ENCODE peak calls at places on chromosomes 4 and X, in four cellular contexts. One of them, this sample, is unnamed.
A peak's percentile ranks its signal among the peaks of the same experiment; 100 is the strongest.

GRCh38 chrX:100928660-100929613 is at the start of gene XKRX:
- DNase-seq in ELR: peak; percentile 37
- DNase-seq in WERI-Rb-1: peak; percentile 37
- DNase-seq in osteocyte: no peak
- DNase-seq in this sample: peak; percentile 26

GRCh38 chr4:161987611-161988010 is 176.2 kb downstream of the FSTL5 start:
- DNase-seq in ELR: no peak
- DNase-seq in WERI-Rb-1: no peak
- DNase-seq in osteocyte: no peak
- DNase-seq in this sample: no peak

GRCh38 chr4:38983756-38984647 is 48.2 kb downstream of the TMEM156 start:
- DNase-seq in ELR: no peak
- DNase-seq in WERI-Rb-1: no peak
- DNase-seq in osteocyte: no peak
- DNase-seq in this sample: no peak

GRCh38 chr4:76799139-76799538 is 98.8 kb downstream of the SOWAHB start:
- DNase-seq in ELR: no peak
- DNase-seq in WERI-Rb-1: no peak
- DNase-seq in osteocyte: no peak
- DNase-seq in this sample: no peak

GRCh38 chr4:56575820-56576429 is 70.3 kb downstream of the ARL9 start:
- DNase-seq in ELR: peak; percentile 68
- DNase-seq in WERI-Rb-1: no peak
- DNase-seq in osteocyte: no peak
- DNase-seq in this sample: peak; percentile 42

GRCh38 chr4:69060651-69061308 is 35.5 kb upstream of the UGT2B7 start:
- DNase-seq in ELR: peak; percentile 30
- DNase-seq in WERI-Rb-1: no peak
- DNase-seq in osteocyte: no peak
- DNase-seq in this sample: peak; percentile 38

GRCh38 chr4:15868065-15868464 is 70.5 kb downstream of the FGFBP1 start:
- DNase-seq in ELR: peak; percentile 55
- DNase-seq in WERI-Rb-1: no peak
- DNase-seq in osteocyte: no peak
- DNase-seq in this sample: no peak

GRCh38 chrX:17788439-17788838 is 51.1 kb downstream of the SCML1 start:
- DNase-seq in ELR: peak; percentile 27
- DNase-seq in WERI-Rb-1: peak; percentile 39
- DNase-seq in osteocyte: no peak
- DNase-seq in this sample: peak; percentile 24

GRCh38 chr4:145536044-145536443 is 54.4 kb downstream of the SMAD1 start:
- DNase-seq in ELR: no peak
- DNase-seq in WERI-Rb-1: no peak
- DNase-seq in osteocyte: no peak
- DNase-seq in this sample: no peak

GRCh38 chr4:185716008-185716976 is 95.7 kb downstream of the SORBS2 start:
- DNase-seq in ELR: no peak
- DNase-seq in WERI-Rb-1: no peak
- DNase-seq in osteocyte: no peak
- DNase-seq in this sample: no peak

GRCh38 chr4:189293459-189293858 is 647.2 kb upstream of the FRG1 start:
- DNase-seq in ELR: no peak
- DNase-seq in WERI-Rb-1: no peak
- DNase-seq in osteocyte: no peak
- DNase-seq in this sample: no peak

GRCh38 chr4:107094332-107094731 is 58.2 kb upstream of the DKK2 start:
- DNase-seq in ELR: peak; percentile 55
- DNase-seq in WERI-Rb-1: no peak
- DNase-seq in osteocyte: no peak
- DNase-seq in this sample: peak; percentile 50

GRCh38 chr4:16505726-16506125 is 279.5 kb upstream of the TAPT1 start:
- DNase-seq in ELR: peak; percentile 26
- DNase-seq in WERI-Rb-1: peak; percentile 41
- DNase-seq in osteocyte: no peak
- DNase-seq in this sample: no peak

GRCh38 chrX:154002215-154002719 is 17.4 kb downstream of the IRAK1 start:
- DNase-seq in ELR: peak; percentile 59
- DNase-seq in WERI-Rb-1: no peak
- DNase-seq in osteocyte: no peak
- DNase-seq in this sample: no peak

GRCh38 chrX:33970028-33970932 is 161.8 kb downstream of the FAM47A start:
- DNase-seq in ELR: no peak
- DNase-seq in WERI-Rb-1: no peak
- DNase-seq in osteocyte: no peak
- DNase-seq in this sample: no peak

GRCh38 chr4:183229397-183229796 is 90.7 kb downstream of the CLDN22 start:
- DNase-seq in ELR: peak; percentile 55
- DNase-seq in WERI-Rb-1: no peak
- DNase-seq in osteocyte: no peak
- DNase-seq in this sample: no peak

GRCh38 chr4:174136013-174136412 is 147.5 kb downstream of the FBXO8 start:
- DNase-seq in ELR: peak; percentile 26
- DNase-seq in WERI-Rb-1: no peak
- DNase-seq in osteocyte: no peak
- DNase-seq in this sample: no peak

GRCh38 chr4:145840162-145840768 is 98.4 kb downstream of the ZNF827 start:
- DNase-seq in ELR: peak; percentile 59
- DNase-seq in WERI-Rb-1: peak; percentile 15
- DNase-seq in osteocyte: no peak
- DNase-seq in this sample: peak; percentile 67

GRCh38 chrX:9707306-9708015 is 58.2 kb downstream of the GPR143 start:
- DNase-seq in ELR: no peak
- DNase-seq in WERI-Rb-1: no peak
- DNase-seq in osteocyte: no peak
- DNase-seq in this sample: no peak

GRCh38 chr4:7330811-7331681 is 103.7 kb downstream of the PSAPL1 start:
- DNase-seq in ELR: no peak
- DNase-seq in WERI-Rb-1: no peak
- DNase-seq in osteocyte: no peak
- DNase-seq in this sample: no peak

GRCh38 chrX:110180928-110181310 is 137.0 kb downstream of the AMMECR1 start:
- DNase-seq in ELR: peak; percentile 63
- DNase-seq in WERI-Rb-1: no peak
- DNase-seq in osteocyte: no peak
- DNase-seq in this sample: no peak

GRCh38 chrX:12505127-12505526 is 286.1 kb upstream of the PRPS2 start:
- DNase-seq in ELR: no peak
- DNase-seq in WERI-Rb-1: no peak
- DNase-seq in osteocyte: no peak
- DNase-seq in this sample: no peak

GRCh38 chr4:34720563-34720962 is 1523.8 kb downstream of the ARAP2 start:
- DNase-seq in ELR: peak; percentile 65
- DNase-seq in WERI-Rb-1: no peak
- DNase-seq in osteocyte: no peak
- DNase-seq in this sample: peak; percentile 2

GRCh38 chr4:69147334-69147733 is 51.1 kb downstream of the UGT2B7 start:
- DNase-seq in ELR: no peak
- DNase-seq in WERI-Rb-1: no peak
- DNase-seq in osteocyte: no peak
- DNase-seq in this sample: no peak

GRCh38 chr4:67556426-67556825 is 2.1 kb upstream of the STAP1 start:
- DNase-seq in ELR: no peak
- DNase-seq in WERI-Rb-1: no peak
- DNase-seq in osteocyte: no peak
- DNase-seq in this sample: no peak

GRCh38 chr4:133148690-133149363 is at the start of gene PCDH10:
- DNase-seq in ELR: peak; percentile 92
- DNase-seq in WERI-Rb-1: peak; percentile 98
- DNase-seq in osteocyte: peak; percentile 98
- DNase-seq in this sample: peak; percentile 98

GRCh38 chr4:6443035-6444023 is 29.1 kb downstream of the PPP2R2C start:
- DNase-seq in ELR: peak; percentile 27
- DNase-seq in WERI-Rb-1: peak; percentile 29
- DNase-seq in osteocyte: no peak
- DNase-seq in this sample: no peak

GRCh38 chr4:25810016-25810415 is 52.8 kb downstream of the SEL1L3 start:
- DNase-seq in ELR: no peak
- DNase-seq in WERI-Rb-1: no peak
- DNase-seq in osteocyte: no peak
- DNase-seq in this sample: no peak

GRCh38 chr4:101857176-101857575 is 66.6 kb downstream of the BANK1 start:
- DNase-seq in ELR: no peak
- DNase-seq in WERI-Rb-1: no peak
- DNase-seq in osteocyte: no peak
- DNase-seq in this sample: no peak